ENCODE peak calls at places on chromosome 4, in four cellular contexts. G is endothelial cell of umbilical vein, J is breast epithelium, R is right lobe of liver. E is an unnamed sample. For H3K27me3, the result is how much of the 10 kb centered on the place peaks cover.

GRCh38 chr4:133150643-133151300 is 1.7 kb downstream of the PCDH10 start:
- DNase-seq in G (peak), J (no peak), R (no peak), E (no peak)

GRCh38 chr4:98997176-98997575 is 1.7 kb downstream of the METAP1 start:
- DNase-seq in G (no peak), J (no peak), R (no peak), E (no peak)

GRCh38 chr4:79855081-79855480 is 217.9 kb downstream of the ANTXR2 start:
- DNase-seq in G (no peak), J (no peak), R (no peak), E (no peak)

GRCh38 chr4:171101845-171102244 is 711.4 kb upstream of the GALNTL6 start:
- DNase-seq in G (no peak), J (no peak), R (no peak), E (no peak)

GRCh38 chr4:56653461-56654237 is 27.4 kb downstream of the HOPX start:
- DNase-seq in G (peak), J (no peak), R (no peak), E (no peak)

GRCh38 chr4:156536661-156537060 is 434.9 kb downstream of the PDGFC start:
- DNase-seq in G (no peak), J (no peak), R (no peak), E (no peak)

GRCh38 chr4:142846729-142847606 is 867 bp upstream of the INPP4B start:
- DNase-seq in G (peak), J (peak), R (no peak), E (peak)

GRCh38 chr4:88672987-88673386 is 24.6 kb downstream of the NAP1L5 start:
- DNase-seq in G (peak), J (no peak), R (no peak), E (peak)

GRCh38 chr4:55435136-55435535 is 39.4 kb downstream of the TMEM165 start:
- DNase-seq in G (peak), J (no peak), R (no peak), E (no peak)

GRCh38 chr4:142840516-142841123 is 5.5 kb downstream of the INPP4B start:
- DNase-seq in G (peak), J (no peak), R (no peak), E (peak)

GRCh38 chr4:106104276-106104675 is 209.0 kb downstream of the NPNT start:
- DNase-seq in G (no peak), J (no peak), R (no peak), E (no peak)

GRCh38 chr4:180455226-180455625 is 1788.0 kb upstream of the TENM3 start:
- DNase-seq in G (no peak), J (no peak), R (no peak), E (no peak)

GRCh38 chr4:83109480-83110221 is 4.9 kb downstream of the PLAC8 start:
- DNase-seq in G (peak), J (no peak), R (peak), E (peak)

GRCh38 chr4:151438154-151438553 is 29.2 kb downstream of the FHIP1A start:
- DNase-seq in G (no peak), J (no peak), R (no peak), E (peak)

GRCh38 chr4:177250056-177250696 is 59.5 kb upstream of the NEIL3 start:
- DNase-seq in G (peak), J (peak), R (peak), E (peak)

GRCh38 chr4:142380052-142380598 is 466.0 kb downstream of the INPP4B start:
- DNase-seq in G (no peak), J (no peak), R (no peak), E (no peak)

GRCh38 chr4:100022792-100023222 is 72.7 kb upstream of the H2AZ1 start:
- DNase-seq in G (no peak), J (no peak), R (no peak), E (no peak)

GRCh38 chr4:2688697-2689096 is 67.4 kb downstream of the TNIP2 start:
- DNase-seq in G (no peak), J (no peak), R (no peak), E (no peak)

GRCh38 chr4:1044469-1045192 is 33.2 kb downstream of the FGFRL1 start:
- DNase-seq in G (no peak), J (no peak), R (peak), E (no peak)

GRCh38 chr4:67721770-67722597 is 21.0 kb upstream of the UBA6 start:
- DNase-seq in G (peak), J (no peak), R (no peak), E (no peak)

GRCh38 chr4:25144870-25145481 is 15.3 kb downstream of the SEPSECS start:
- DNase-seq in G (peak), J (no peak), R (no peak), E (no peak)

GRCh38 chr4:88158360-88159136 is at the start of gene ABCG2:
- DNase-seq in G (peak), J (no peak), R (peak), E (peak)

GRCh38 chr4:97994765-97995465 is 148.4 kb downstream of the STPG2 start:
- DNase-seq in G (no peak), J (no peak), R (no peak), E (no peak)

GRCh38 chr4:168634276-168634802 is 137.5 kb downstream of the PALLD start:
- DNase-seq in G (peak), J (no peak), R (no peak), E (no peak)

GRCh38 chr4:2257361-2258001 is 4.4 kb downstream of the MXD4 start:
- DNase-seq in G (no peak), J (no peak), R (peak), E (peak)

GRCh38 chr4:87974856-87975462 is 555 bp upstream of the SPP1 start:
- DNase-seq in G (no peak), J (no peak), R (peak), E (peak)

GRCh38 chr4:53192496-53192895 is 173.4 kb downstream of the SCFD2 start:
- DNase-seq in G (no peak), J (no peak), R (no peak), E (no peak)

GRCh38 chr4:120331486-120332281 is 265.0 kb upstream of the MAD2L1 start:
- DNase-seq in G (no peak), J (no peak), R (no peak), E (peak)

GRCh38 chr4:56909083-56909981 is 1.6 kb downstream of the REST start:
- DNase-seq in G (peak), J (no peak), R (peak), E (peak)

GRCh38 chr4:147863111-147863747 is 131.3 kb downstream of the ARHGAP10 start:
- DNase-seq in G (peak), J (no peak), R (no peak), E (no peak)

GRCh38 chr4:128220286-128221235 is 67.1 kb downstream of the PGRMC2 start:
- DNase-seq in G (peak), J (no peak), R (no peak), E (no peak)

GRCh38 chr4:120920666-120921065 is 1.9 kb downstream of the PRDM5 start:
- DNase-seq in G (no peak), J (no peak), R (no peak), E (no peak)

GRCh38 chr4:128477540-128477939 is 189.9 kb upstream of the PGRMC2 start:
- DNase-seq in G (no peak), J (no peak), R (no peak), E (no peak)

GRCh38 chr4:107548211-107548905 is 171.7 kb downstream of the PAPSS1 start:
- DNase-seq in G (peak), J (no peak), R (no peak), E (no peak)

GRCh38 chr4:3700736-3701135 is 65.4 kb upstream of the ADRA2C start:
- DNase-seq in G (no peak), J (no peak), R (peak), E (no peak)

GRCh38 chr4:22522206-22522605 is 6.3 kb upstream of the ADGRA3 start:
- DNase-seq in G (no peak), J (no peak), R (no peak), E (no peak)

GRCh38 chr4:186202490-186203140 is 11.2 kb downstream of the CYP4V2 start:
- DNase-seq in G (no peak), J (no peak), R (no peak), E (no peak)

GRCh38 chr4:186203391-186203802 is 12.0 kb downstream of the CYP4V2 start:
- DNase-seq in G (peak), J (no peak), R (no peak), E (no peak)

GRCh38 chr4:186201535-186202230 is 10.3 kb downstream of the CYP4V2 start:
- DNase-seq in G (no peak), J (no peak), R (peak), E (peak)

GRCh38 chr4:186204611-186205144 is 13.3 kb downstream of the CYP4V2 start:
- DNase-seq in G (no peak), J (no peak), R (no peak), E (peak)

DNA sequence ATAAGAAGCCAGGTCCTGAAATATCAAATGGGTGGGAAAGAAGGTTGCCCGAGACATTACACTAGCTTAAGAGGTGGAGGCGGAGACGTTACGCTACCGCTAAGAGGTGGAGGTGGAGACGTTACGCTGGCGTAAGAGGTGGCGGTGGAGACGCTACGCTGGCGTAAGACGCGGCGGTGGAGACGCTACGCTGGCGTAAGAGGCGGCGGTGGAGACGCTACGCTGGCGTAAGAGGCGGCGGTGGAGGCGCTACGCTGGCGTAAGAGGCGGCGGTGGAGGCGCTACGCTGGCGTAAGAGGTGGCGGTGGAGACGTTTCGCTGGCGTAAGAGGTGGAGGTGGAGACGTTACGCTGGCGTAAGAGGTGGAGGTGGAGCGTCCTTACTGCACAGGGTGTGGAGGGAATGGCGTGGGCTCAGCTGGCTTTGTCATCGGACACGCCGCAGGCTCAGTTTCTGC is 12.8 kb downstream of the CYP4V2 start:
- DNase-seq in G (peak), J (no peak), R (no peak), E (peak)
- H3K27ac ChIP-seq in G (no peak), J (peak), R (peak), E (peak)

DNA sequence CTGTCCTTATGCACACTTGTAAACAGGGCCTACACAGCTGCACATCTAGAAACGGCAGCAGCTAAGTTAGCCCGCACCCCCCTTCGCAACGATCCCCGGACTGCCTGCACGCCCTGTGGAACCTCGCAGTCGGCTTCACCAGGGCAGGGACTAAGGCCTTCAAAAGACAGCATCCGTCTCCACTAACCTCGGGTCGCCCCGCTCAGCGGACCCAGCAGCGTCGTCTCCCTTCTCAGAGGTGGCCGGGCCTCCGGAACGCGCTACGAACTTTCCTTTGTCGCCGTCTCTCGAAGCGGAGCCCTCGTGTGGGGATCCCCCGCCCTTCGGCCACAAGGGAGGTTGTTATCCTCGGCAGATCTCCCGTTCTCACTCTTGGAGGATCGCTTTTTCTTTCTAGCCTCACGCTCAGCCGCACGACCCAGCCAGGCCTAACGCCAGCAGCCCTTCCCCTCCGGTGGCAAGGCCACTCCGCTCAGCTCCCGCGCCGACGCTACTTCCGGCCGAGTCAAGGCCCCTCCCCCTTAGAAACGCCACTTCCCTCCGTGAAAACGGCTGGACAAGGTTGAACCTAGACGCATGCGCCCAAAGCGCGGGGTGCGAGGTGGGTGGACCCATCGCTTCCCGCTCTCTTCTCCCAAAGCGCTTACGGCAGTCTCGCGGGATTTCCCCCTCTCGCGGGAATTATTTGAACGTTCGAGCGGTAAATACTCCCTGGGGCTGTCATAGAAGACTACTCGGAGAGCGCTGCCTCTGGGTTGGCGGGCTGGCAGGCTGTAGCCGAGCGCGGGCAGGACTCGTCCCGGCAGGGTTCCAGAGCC is at the start of the genes DCAF16 and NCAPG:
- DNase-seq in G (peak), J (peak), R (peak), E (peak)
- TF ChIP-seq POLR2A in G (peak), J (peak), R (peak), E (peak)

GRCh38 chr4:101355767-101356702 is 8.7 kb upstream of the PPP3CA start:
- DNase-seq in G (peak), J (no peak), R (no peak), E (no peak)
- H3K27me3 ChIP-seq in G (under half), J (under half), R (under half), E (under half)

DNA sequence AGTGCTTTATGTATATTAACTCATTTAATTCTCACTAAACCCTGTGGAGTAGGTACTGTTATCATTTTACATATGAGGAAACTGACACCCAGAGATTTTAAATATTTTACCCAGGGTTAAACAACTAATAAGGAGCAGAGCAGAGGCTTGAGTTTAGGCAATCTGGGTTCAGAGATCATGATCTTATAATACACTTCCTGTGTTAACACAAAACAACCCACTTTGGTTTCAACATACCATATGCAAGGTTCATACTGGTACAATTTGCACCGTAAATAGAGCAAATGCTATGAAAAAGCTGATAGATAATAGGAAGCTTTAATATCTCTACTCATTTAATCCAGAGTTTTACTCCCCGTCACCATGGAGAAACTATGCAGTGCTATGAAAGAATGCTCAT is 138.7 kb upstream of the MAP9 start:
- DNase-seq in G (no peak), J (no peak), R (no peak), E (no peak)
- H3K27ac ChIP-seq in G (no peak), J (no peak), R (no peak), E (no peak)

GRCh38 chr4:23888421-23889319 is 1.2 kb downstream of the PPARGC1A start:
- DNase-seq in G (no peak), J (no peak), R (no peak), E (peak)
- TF ChIP-seq POLR2A in G (no peak), J (no peak), R (peak), E (no peak)

GRCh38 chr4:7291372-7292135 is 99.2 kb downstream of the SORCS2 start:
- DNase-seq in G (no peak), J (peak), R (no peak), E (no peak)
- H3K27me3 ChIP-seq in G (under half), J (under half), R (under half), E (under half)

DNA sequence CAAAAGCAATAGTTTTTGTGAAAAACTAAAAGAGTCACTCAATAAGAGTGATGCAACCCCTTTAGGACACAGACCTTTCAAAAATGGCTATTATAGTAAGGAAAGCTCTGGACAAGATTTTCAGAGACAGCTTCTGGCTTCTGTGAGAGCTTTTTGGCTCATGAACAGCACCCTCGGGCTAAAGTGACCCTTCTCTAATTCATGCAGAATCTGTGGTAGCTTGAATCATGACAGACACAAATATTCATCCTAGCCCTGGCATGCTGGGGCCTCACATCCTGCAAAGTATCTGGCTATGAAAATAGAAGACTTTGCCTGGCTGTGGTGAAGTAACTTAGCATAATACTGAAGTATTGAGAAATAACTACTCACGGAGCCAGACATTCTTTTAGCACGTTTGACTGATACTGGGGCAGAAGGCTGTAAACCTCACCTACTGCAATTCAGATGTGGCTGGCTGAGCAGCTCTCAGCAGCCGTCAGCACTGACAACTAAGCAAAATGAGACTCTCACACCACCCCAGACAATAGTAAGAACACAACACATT is 327.3 kb downstream of the MAPK10 start:
- DNase-seq in G (no peak), J (no peak), R (no peak), E (peak)
- H3K27ac ChIP-seq in G (peak), J (peak), R (no peak), E (no peak)